ENCODE peak calls at places on chromosomes 12 and 14, in six cellular contexts. S is mesenchymal stem cell; N is CD4-positive, alpha-beta memory T cell; C is SK-N-MC; V is CD4-positive, CD25-positive, alpha-beta regulatory T cell; D is adrenal gland. M is an unnamed sample.

GRCh38 chr12:10136637-10137205 is 6.7 kb upstream of the CLEC7A start:
- DNase-seq in N (no peak), D (no peak), V (no peak), C (no peak), S (no peak), M (no peak)

GRCh38 chr14:21071225-21072041 is 1.3 kb downstream of the ARHGEF40 start:
- DNase-seq in N (peak; percentile 30), V (no peak), S (peak; percentile 96), D (peak; percentile 84), C (no peak), M (peak; percentile 88)

GRCh38 chr12:118418385-118419057 is 42.2 kb downstream of the SUDS3 start:
- DNase-seq in C (no peak), D (no peak), S (no peak), V (no peak), N (no peak), M (no peak)

GRCh38 chr12:4421590-4422031 is 24.0 kb downstream of the FGF6 start:
- DNase-seq in V (peak; percentile 6), S (peak; percentile 47), D (peak; percentile 7), N (peak; percentile 48), C (no peak), M (no peak)

GRCh38 chr12:117165342-117165741 is 24.9 kb downstream of the FBXO21 start:
- DNase-seq in S (no peak), V (no peak), N (no peak), C (no peak), D (no peak), M (no peak)

GRCh38 chr12:12718853-12719252 is 1.7 kb downstream of the CDKN1B start:
- DNase-seq in D (no peak), N (no peak), V (no peak), S (peak; percentile 64), C (no peak), M (no peak)

GRCh38 chr14:74568380-74568649 is 43.7 kb downstream of the LTBP2 start:
- DNase-seq in D (no peak), N (no peak), V (no peak), S (no peak), C (no peak), M (no peak)

GRCh38 chr14:54737132-54737711 is 165.4 kb downstream of the GCH1 start:
- DNase-seq in D (peak; percentile 19), V (no peak), C (no peak), N (no peak), S (peak; percentile 76), M (no peak)

GRCh38 chr14:22386924-22387775 is 201.9 kb downstream of the DAD1 start:
- DNase-seq in C (peak; percentile 78), S (peak; percentile 75), N (no peak), V (no peak), D (peak; percentile 81), M (peak; percentile 47)

GRCh38 chr12:68510394-68510793 is 100.3 kb upstream of the RAP1B start:
- DNase-seq in N (no peak), C (no peak), D (no peak), S (no peak), V (no peak), M (no peak)

GRCh38 chr12:122918827-122919226 is 22.9 kb upstream of the VPS37B start:
- DNase-seq in V (no peak), N (no peak), C (no peak), D (no peak), S (no peak), M (peak; percentile 32)
- H3K27ac ChIP-seq in V (no peak overlapping the region), N (no peak overlapping the region), C (no peak overlapping the region), D (no peak overlapping the region), S (no peak overlapping the region), M (no peak overlapping the region)

GRCh38 chr12:128968668-128969067 is 115.4 kb downstream of the GLT1D1 start:
- DNase-seq in N (no peak), S (no peak), C (no peak), V (no peak), D (no peak), M (no peak)

GRCh38 chr12:128971802-128972201 is 118.5 kb downstream of the GLT1D1 start:
- DNase-seq in C (no peak), S (no peak), V (no peak), D (no peak), N (no peak), M (no peak)

GRCh38 chr12:128970941-128971340 is 117.7 kb downstream of the GLT1D1 start:
- DNase-seq in N (no peak), C (no peak), V (no peak), D (no peak), S (no peak), M (no peak)

GRCh38 chr12:128969480-128970055 is 116.3 kb downstream of the GLT1D1 start:
- DNase-seq in D (no peak), N (no peak), V (no peak), S (no peak), C (no peak), M (no peak)

DNA sequence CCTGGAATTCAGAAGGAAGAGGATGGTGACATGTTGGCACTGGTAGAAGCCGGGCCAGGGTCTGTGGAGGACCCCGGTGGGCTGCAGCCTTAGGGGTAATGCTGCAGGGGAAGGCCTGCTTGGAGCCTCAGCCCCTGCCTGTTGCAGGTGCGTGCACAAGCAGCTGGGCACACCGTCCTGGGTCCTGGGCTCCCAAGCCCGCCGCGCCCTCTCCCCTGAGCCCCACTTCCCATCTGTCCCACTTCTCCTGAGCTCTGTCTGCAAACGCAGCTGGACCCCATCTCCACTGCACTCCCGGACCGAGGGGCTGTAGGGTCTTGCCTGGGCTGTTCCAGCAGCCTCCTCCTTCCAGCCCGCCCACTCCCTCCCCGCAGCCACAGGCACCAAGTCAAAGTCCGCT is 116.8 kb downstream of the GLT1D1 start:
- DNase-seq in N (no peak), S (no peak), D (no peak), V (no peak), C (no peak), M (no peak)
- H3K4me3 ChIP-seq in N (no peak overlapping the region), S (no peak overlapping the region), D (no peak overlapping the region), V (no peak overlapping the region), C (no peak overlapping the region), M (no peak overlapping the region)

GRCh38 chr12:45244561-45245348 is 28.9 kb downstream of the ANO6 start:
- DNase-seq in D (peak; percentile 30), V (no peak), C (no peak), S (peak; percentile 86), N (peak; percentile 20), M (no peak)
- H3K27ac ChIP-seq in D (peak overlapping the region; percentile 40), V (no peak overlapping the region), C (no peak overlapping the region), S (no peak overlapping the region), N (peak overlapping the region; percentile 2), M (no peak overlapping the region)

DNA sequence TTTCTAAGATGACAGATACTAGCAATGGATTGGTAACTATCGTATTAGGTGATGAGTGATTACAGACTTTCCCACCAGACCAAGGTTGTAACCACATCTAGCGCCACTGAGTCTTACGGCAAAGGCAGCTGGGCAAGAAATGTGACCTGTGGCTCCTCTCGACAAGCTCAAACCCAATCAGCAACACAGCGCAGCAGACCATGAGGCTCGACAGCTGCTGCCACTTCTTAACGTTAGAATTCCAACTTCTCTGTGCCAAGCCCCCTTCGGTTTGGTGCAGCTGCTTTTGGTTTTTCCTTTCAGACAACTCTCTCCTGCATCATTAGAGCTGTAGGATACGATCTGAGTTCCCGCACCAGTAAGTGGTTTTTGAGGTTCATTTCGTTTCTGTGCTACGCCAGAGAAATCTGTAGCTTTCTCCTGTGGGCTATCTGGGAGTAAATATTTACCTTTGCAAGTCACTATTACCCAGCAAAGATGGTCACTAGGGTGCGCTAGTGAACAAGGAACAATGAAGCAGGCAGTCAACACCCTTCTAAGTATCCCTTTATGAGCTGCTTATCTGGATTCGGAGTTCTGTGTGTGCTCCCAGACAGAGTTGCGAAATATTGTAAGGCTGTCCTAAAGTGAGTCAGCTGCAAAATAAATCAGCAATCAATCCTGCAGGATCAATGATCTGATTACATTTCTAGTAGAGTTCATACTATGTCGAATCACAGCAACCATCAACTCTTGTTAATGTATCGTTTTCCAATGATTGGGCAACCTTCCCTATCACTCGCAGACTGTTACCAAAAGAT is 133.8 kb downstream of the KCNK10 start:
- DNase-seq in C (peak; percentile 35), S (peak; percentile 67), N (peak; percentile 41), D (peak; percentile 94), V (peak; percentile 14), M (peak; percentile 65)
- H3K4me3 ChIP-seq in C (no peak overlapping the region), S (no peak overlapping the region), N (no peak overlapping the region), D (no peak overlapping the region), V (no peak overlapping the region), M (peak overlapping the region; percentile 31)

DNA sequence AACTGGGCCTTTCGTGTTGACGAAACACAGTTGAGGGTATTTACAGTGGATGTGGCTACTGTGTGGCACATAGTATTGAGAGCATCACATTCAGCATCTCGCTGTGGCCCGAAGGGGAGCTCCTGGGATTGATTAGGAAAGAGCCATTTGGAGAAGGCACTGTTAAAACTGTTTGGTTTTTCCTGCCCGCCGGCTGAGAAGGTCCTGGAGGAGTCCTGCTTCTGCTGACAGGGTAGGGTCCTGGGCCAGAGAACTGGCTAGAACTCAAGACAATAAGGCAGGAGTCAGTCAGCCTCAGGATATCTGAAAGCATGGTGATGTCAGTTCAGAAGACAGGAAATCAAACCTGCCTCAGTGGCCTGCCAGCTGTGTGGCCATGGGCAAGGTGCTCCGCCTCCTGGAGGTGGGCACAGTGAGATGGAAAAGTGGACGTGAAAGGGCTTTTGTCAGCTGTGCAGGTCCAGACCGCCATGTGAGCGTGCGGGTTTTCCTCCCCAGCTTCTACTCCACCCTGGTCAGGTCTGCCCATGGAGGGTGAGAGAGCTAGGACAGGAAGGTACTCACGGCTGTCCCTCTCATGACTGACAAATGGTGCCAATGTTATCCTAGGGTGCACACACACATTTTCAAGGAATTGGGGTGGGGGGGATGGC is 92.3 kb downstream of the NTF3 start:
- DNase-seq in N (no peak), S (no peak), C (no peak), V (no peak), D (no peak), M (no peak)
- H3K27ac ChIP-seq in N (no peak overlapping the region), S (no peak overlapping the region), C (no peak overlapping the region), V (no peak overlapping the region), D (no peak overlapping the region), M (no peak overlapping the region)

DNA sequence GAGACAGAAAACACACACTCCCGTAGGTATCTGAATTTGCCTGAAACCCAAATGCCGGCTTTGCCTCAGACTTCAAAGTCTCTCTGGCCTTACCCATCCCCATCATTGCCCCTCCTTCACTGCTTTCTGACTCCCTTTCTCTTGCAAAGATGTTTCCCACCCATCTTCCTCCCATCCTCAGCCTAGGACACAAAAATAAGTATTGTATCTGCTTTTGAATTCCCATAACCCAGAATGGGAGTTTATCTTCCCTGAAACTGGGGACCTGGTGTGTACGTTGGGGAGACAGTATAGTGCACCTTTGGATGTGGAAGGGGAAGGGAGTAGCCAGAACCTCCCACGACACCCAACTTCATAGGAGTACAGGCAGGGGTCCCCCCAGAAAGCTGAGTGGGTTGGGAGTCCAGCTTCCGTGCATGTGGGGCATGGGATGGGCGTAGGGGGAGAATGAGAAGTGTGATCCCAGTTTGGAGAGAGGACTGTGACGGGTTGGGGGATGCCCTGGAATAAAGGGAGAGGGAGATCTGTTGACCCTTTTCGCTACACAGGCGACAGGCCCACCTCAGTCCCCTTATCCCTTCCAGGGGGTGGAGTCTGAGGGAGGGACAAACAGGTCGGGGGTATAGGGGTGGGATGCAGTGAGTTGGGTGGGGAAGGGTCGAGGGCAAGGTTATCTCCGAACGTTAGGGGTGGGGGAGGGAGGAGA is 488 bp upstream of the KIF5A start:
- DNase-seq in D (no peak), S (no peak), V (no peak), N (no peak), C (no peak), M (no peak)
- H3K4me3 ChIP-seq in D (no peak overlapping the region), S (peak overlapping the region; percentile 65), V (no peak overlapping the region), N (peak overlapping the region; percentile 56), C (peak overlapping the region; percentile 68), M (peak overlapping the region; percentile 49)

GRCh38 chr14:98370352-98370751 is 901.6 kb downstream of the BCL11B start:
- DNase-seq in V (no peak), C (no peak), D (no peak), S (no peak), N (no peak), M (no peak)
- H3K27ac ChIP-seq in V (no peak overlapping the region), C (no peak overlapping the region), D (no peak overlapping the region), S (no peak overlapping the region), N (no peak overlapping the region), M (no peak overlapping the region)